ENCODE peak calls at places on chromosomes 5 and 9, in eight cellular contexts. W, X, O, P, Y, L, U and C are unnamed samples.

GRCh38 chr5:111553889-111554288 is 41.6 kb upstream of the STARD4 start:
- DNase-seq in P (no peak), U (no peak), L (no peak), W (no peak), Y (no peak), X (no peak), O (no peak), C (no peak)

GRCh38 chr9:89661391-89661949 is 56.7 kb downstream of the GADD45G start:
- DNase-seq in Y (no peak), P (no peak), X (no peak), O (no peak), L (peak), W (no peak), U (no peak), C (no peak)

GRCh38 chr9:90801175-90801506 is 478 bp upstream of the SYK start:
- DNase-seq in O (no peak), W (no peak), L (no peak), U (no peak), X (no peak), P (no peak), Y (no peak), C (no peak)

GRCh38 chr5:109653840-109654239 is 35.9 kb upstream of the MAN2A1 start:
- DNase-seq in P (no peak), L (no peak), X (no peak), Y (no peak), W (no peak), O (no peak), U (no peak), C (no peak)

GRCh38 chr9:16828335-16829281 is 41.9 kb downstream of the BNC2 start:
- DNase-seq in Y (peak), X (peak), W (no peak), P (peak), L (no peak), U (peak), O (no peak), C (peak)

GRCh38 chr5:128665747-128666355 is 127.8 kb upstream of the FBN2 start:
- DNase-seq in W (no peak), U (no peak), L (no peak), X (no peak), O (no peak), Y (no peak), P (no peak), C (no peak)

GRCh38 chr5:167530548-167530947 is 760.9 kb upstream of the WWC1 start:
- DNase-seq in P (no peak), X (no peak), U (peak), Y (no peak), W (no peak), O (no peak), L (no peak), C (no peak)

GRCh38 chr5:53679261-53679660 is 118.8 kb downstream of the NDUFS4 start:
- DNase-seq in P (no peak), O (no peak), X (no peak), L (no peak), Y (no peak), W (no peak), U (no peak), C (no peak)

GRCh38 chr5:105740242-105740641 is 1930.5 kb downstream of the EFNA5 start:
- DNase-seq in X (no peak), O (no peak), U (no peak), W (no peak), P (no peak), L (no peak), Y (no peak), C (no peak)

GRCh38 chr9:77177894-77178794 is 810 bp downstream of the VPS13A start:
- DNase-seq in P (peak), Y (peak), X (peak), O (peak), W (no peak), L (no peak), U (peak), C (peak)

GRCh38 chr9:75964431-75964830 is 74.0 kb downstream of the PCSK5 start:
- DNase-seq in W (no peak), Y (no peak), O (no peak), L (no peak), U (no peak), P (no peak), X (no peak), C (no peak)

GRCh38 chr9:113222482-113222841 is 1.1 kb downstream of the SLC31A1 start:
- DNase-seq in X (no peak), O (no peak), W (no peak), L (no peak), U (no peak), Y (no peak), P (no peak), C (no peak)

GRCh38 chr5:56076486-56076885 is 81.7 kb upstream of the IL6ST start:
- DNase-seq in X (no peak), Y (no peak), U (no peak), O (no peak), W (no peak), P (no peak), L (no peak), C (no peak)

GRCh38 chr9:106945727-106946690 is 83.0 kb downstream of the ZNF462 start:
- DNase-seq in P (no peak), W (no peak), X (no peak), O (no peak), L (no peak), Y (no peak), U (no peak), C (no peak)

GRCh38 chr5:18745988-18746615 is 1111.8 kb downstream of the TAF11L14 start:
- DNase-seq in O (peak), X (no peak), P (no peak), W (no peak), L (no peak), Y (no peak), U (peak), C (no peak)

GRCh38 chr5:92945630-92946097 is 635.4 kb downstream of the NR2F1-AS1 start:
- DNase-seq in X (no peak), W (no peak), O (no peak), L (peak), Y (no peak), U (no peak), P (no peak), C (no peak)

GRCh38 chr5:135667662-135668061 is 88.9 kb upstream of the CXCL14 start:
- DNase-seq in Y (no peak), U (no peak), W (no peak), P (no peak), L (no peak), O (no peak), X (no peak), C (no peak)

GRCh38 chr5:1262381-1262780 is 32.5 kb downstream of the TERT start:
- DNase-seq in U (no peak), Y (no peak), O (no peak), X (no peak), L (no peak), P (no peak), W (no peak), C (no peak)

GRCh38 chr9:801399-802071 is 40.0 kb upstream of the DMRT1 start:
- DNase-seq in Y (no peak), O (no peak), U (no peak), X (no peak), L (no peak), W (peak), P (no peak), C (no peak)

GRCh38 chr5:16963821-16964220 is 27.7 kb upstream of the MYO10 start:
- DNase-seq in W (no peak), O (no peak), X (no peak), L (no peak), U (no peak), Y (no peak), P (no peak), C (no peak)

GRCh38 chr9:123834907-123835562 is 94.9 kb downstream of the DENND1A start:
- DNase-seq in L (peak), Y (no peak), O (peak), U (no peak), W (no peak), X (no peak), P (no peak), C (no peak)

GRCh38 chr9:105842023-105842644 is 147.8 kb downstream of the TMEM38B start:
- DNase-seq in L (peak), O (no peak), Y (no peak), X (no peak), U (peak), P (peak), W (no peak), C (no peak)

GRCh38 chr5:19886123-19886921 is 101.7 kb downstream of the CDH18 start:
- DNase-seq in P (no peak), X (no peak), L (no peak), W (no peak), O (no peak), Y (no peak), U (no peak), C (no peak)

GRCh38 chr5:102811962-102812361 is 56.9 kb downstream of the PAM start:
- DNase-seq in O (no peak), W (peak), P (no peak), U (no peak), Y (no peak), L (no peak), X (no peak), C (no peak)

GRCh38 chr5:17907094-17907493 is 272.8 kb downstream of the TAF11L14 start:
- DNase-seq in X (no peak), O (no peak), L (no peak), W (no peak), U (no peak), P (no peak), Y (no peak), C (no peak)

GRCh38 chr5:760363-761205 is 23.9 kb downstream of the ZDHHC11B start:
- DNase-seq in W (no peak), X (peak), O (no peak), U (peak), L (no peak), Y (peak), P (no peak), C (peak)

GRCh38 chr5:178237431-178238312 is 5.1 kb upstream of the PHYKPL start:
- DNase-seq in W (no peak), O (no peak), Y (peak), U (no peak), L (no peak), X (no peak), P (no peak), C (no peak)

GRCh38 chr9:125747765-125748510 is 765 bp downstream of the PBX3 start:
- DNase-seq in U (peak), O (peak), W (no peak), P (no peak), Y (peak), L (no peak), X (no peak), C (peak)

GRCh38 chr9:138111607-138112006 is 234.0 kb downstream of the CACNA1B start:
- DNase-seq in O (no peak), P (no peak), W (no peak), X (peak), U (peak), L (no peak), Y (no peak), C (no peak)

GRCh38 chr5:88836195-88836838 is 46.7 kb downstream of the MEF2C start:
- DNase-seq in P (no peak), W (no peak), X (no peak), L (no peak), Y (peak), U (no peak), O (no peak), C (peak)